ENCODE peak calls at places on chromosomes 1 and 21, in six cellular contexts. K, T, V, J, L and X are unnamed samples. For H3K4me1, the result is how much of the 10 kb centered on the place peaks cover.

GRCh38 chr1:26578167-26578566 is 48.6 kb downstream of the RPS6KA1 start:
- DNase-seq in V (no peak), J (peak), K (no peak), T (no peak), L (no peak), X (no peak)

GRCh38 chr1:109161836-109162606 is 48.1 kb downstream of the ELAPOR1 start:
- DNase-seq in J (peak), K (peak), T (peak), L (no peak), V (peak), X (peak)

GRCh38 chr1:3483801-3484444 is 29.5 kb downstream of the ARHGEF16 start:
- DNase-seq in J (no peak), V (no peak), T (no peak), L (peak), K (peak), X (peak)

GRCh38 chr1:30034105-30034626 is 689.2 kb downstream of the MATN1 start:
- DNase-seq in L (no peak), K (no peak), T (no peak), J (no peak), V (no peak), X (no peak)

GRCh38 chr1:248599396-248599795 is 1.9 kb upstream of the OR2T10 start:
- DNase-seq in K (no peak), T (no peak), J (no peak), L (no peak), V (no peak), X (no peak)

GRCh38 chr1:206470692-206471414 is 577 bp downstream of the IKBKE start:
- DNase-seq in K (no peak), T (no peak), J (no peak), V (no peak), L (no peak), X (peak)

GRCh38 chr1:22790232-22791008 is 79.8 kb downstream of the EPHB2 start:
- DNase-seq in L (peak), K (no peak), J (no peak), T (peak), V (no peak), X (peak)

GRCh38 chr1:70779571-70779970 is 268.0 kb downstream of the PTGER3 start:
- DNase-seq in V (no peak), T (no peak), L (no peak), K (no peak), J (no peak), X (no peak)

GRCh38 chr1:212967767-212968166 is 17.4 kb downstream of the VASH2 start:
- DNase-seq in T (no peak), J (peak), V (no peak), K (no peak), L (no peak), X (no peak)

GRCh38 chr1:99173282-99173681 is 91.0 kb upstream of the PLPPR4 start:
- DNase-seq in V (no peak), J (no peak), K (no peak), L (no peak), T (no peak), X (no peak)

GRCh38 chr1:192133350-192133950 is 24.8 kb upstream of the RGS18 start:
- DNase-seq in T (no peak), K (no peak), L (no peak), V (no peak), J (no peak), X (no peak)

GRCh38 chr1:50447961-50448360 is 24.7 kb upstream of the DMRTA2 start:
- DNase-seq in T (no peak), K (no peak), L (no peak), J (no peak), V (no peak), X (no peak)

GRCh38 chr21:42574234-42575027 is 60.8 kb downstream of the SLC37A1 start:
- DNase-seq in K (peak), J (peak), V (peak), T (no peak), L (peak), X (no peak)

GRCh38 chr1:196667131-196667530 is 15.3 kb downstream of the CFH start:
- DNase-seq in V (no peak), K (no peak), T (no peak), J (no peak), L (no peak), X (no peak)
- TF ChIP-seq POLR2A in V (no peak), K (no peak), T (no peak), J (no peak), L (no peak), X (no peak)

DNA sequence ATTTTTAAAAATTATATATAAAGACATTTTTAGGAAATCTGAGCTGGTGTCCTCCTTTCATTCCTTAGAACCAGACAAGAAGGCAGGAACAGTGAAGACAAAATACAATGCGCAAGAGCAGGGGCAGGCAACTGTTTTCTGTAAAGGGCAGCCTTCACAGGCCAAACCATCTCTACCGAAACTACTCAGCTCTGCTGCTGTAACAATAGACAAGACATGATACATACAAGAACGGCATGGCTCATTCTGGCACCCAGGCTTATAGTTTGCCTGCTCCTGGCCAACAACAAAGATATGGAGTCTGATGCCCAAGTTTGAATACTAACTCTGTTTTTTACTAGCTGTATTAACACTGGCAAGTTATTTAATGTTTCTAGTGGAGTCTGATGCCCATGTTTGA is 232.0 kb downstream of the SMYD3 start:
- DNase-seq in J (no peak), T (no peak), V (no peak), K (no peak), L (no peak), X (no peak)
- H3K4me1 ChIP-seq in J (under half), T (under half), V (under half), K (under half), L (under half), X (under half)

DNA sequence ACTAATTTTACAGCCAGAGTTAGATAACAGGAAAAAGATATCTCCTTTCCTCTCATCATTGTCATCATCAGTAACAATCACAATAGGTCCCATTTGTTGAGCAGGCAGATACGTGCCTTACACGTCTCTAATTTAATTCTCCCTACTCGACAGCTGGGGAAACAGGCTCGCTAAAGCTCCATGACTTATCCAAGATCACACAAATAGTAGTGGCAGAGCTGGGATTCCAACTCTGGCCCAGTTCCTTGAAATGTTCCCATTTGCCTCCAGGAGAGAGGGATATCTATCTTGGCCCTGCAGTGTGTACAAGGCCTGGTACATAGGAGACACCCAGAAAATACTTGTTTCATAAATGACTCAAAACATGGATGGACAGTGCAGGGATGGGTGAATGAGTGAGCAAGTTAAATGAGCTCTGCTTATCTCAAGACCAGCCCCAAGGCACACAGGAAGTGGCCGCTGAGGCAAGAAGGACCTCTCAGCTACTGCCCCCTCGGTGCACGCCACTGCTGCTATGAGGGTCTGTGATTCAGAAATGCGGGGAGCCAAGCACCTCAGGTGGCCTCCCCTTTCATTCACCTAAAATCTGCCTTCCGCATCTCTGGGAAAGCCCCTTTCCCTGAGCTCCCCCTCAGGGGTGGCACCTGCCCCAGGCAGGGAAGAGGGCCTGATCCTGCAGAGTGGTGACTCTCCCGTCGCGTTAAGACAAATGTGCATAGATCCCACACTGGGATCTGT is 3.7 kb downstream of the KCNN3 start:
- DNase-seq in J (no peak), L (no peak), K (no peak), T (peak), V (no peak), X (no peak)
- TF ChIP-seq POLR2A in J (no peak), L (no peak), K (no peak), T (no peak), V (no peak), X (no peak)

DNA sequence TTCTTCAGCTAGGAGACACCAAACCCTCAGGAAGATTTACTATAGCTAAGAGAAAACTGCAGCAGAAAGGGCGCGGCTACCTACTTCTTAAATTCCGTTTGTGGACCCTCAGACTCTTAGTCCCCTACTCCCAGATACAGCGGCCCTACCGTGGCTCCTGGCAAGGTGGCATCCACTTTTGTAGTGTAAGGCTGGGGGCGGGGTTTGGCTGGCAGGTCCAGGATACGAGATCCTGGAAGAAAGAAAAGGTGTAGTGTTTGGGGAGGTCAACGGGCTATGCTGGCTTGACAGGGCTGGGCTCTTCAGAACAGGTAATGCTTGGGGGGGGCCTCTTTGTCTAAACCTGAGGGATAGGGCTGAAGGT is 280 bp downstream of the CREB3L4 start:
- DNase-seq in J (no peak), V (peak), T (peak), K (peak), L (peak), X (peak)
- H3K4me1 ChIP-seq in J (under half), V (under half), T (under half), K (under half), L (under half), X (under half)

DNA sequence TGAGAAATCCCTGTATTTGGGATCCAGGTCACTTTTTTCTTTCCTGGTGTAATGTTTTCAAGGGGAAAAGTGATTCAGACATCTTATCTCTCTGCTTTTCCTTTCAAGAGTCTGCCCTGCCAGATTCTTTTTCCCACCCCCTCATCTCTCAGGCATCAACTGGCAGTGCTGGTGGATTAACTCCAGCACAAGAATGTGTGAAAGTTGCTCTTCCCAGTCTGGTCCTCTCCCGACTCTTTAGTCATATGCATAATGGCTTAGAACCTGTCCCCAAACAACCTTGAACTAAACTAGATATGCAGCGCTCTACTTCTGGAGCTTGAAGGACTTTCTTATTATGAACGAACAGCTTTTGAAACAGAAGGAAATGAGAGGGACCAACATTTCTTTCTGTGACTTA is 88.5 kb downstream of the SLC44A5 start:
- DNase-seq in K (no peak), V (no peak), T (no peak), J (no peak), L (no peak), X (no peak)
- TF ChIP-seq POLR2A in K (no peak), V (no peak), T (no peak), J (no peak), L (no peak), X (no peak)

GRCh38 chr1:91847851-91848250 is 38.1 kb downstream of the TGFBR3 start:
- DNase-seq in K (no peak), V (no peak), T (no peak), J (no peak), L (no peak), X (no peak)
- H3K4me1 ChIP-seq in K (under half), V (under half), T (under half), J (under half), L (under half), X (under half)

DNA sequence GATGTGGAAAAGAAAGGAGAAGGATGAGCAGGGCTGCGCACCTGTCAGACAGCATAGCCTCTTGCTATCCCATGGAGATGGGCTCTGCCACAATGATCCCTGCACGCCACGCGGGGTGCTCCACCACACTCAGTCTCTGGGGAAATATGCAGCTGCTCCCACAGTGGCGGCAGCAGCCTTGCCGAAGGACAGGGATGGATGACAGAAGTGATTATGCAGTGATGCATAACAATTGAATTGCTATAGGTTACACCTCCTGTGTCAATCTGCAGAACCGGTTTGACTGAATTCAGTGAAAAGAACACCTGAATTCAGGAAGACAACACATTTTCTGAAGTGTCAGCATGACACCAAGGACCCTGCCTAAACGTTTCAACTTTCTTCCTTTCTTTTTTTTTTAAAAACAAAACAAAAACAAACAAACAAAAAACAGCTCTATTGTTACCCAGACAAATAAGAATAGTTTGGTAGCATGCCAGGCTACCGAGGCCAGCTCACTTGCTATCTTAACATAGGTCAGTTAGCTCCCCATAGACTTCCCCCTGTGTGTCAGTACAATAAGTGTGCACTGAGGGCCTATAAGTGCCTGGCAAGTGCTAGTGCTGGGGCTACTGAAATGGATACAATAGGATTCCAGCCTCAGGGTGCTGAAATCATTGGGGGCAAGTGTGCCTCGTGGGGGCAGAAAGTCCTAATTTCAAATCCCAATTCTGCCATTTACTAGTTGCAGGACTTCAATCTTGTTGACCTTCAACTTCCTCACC is 127.6 kb upstream of the LMO4 start:
- DNase-seq in K (no peak), V (no peak), T (no peak), J (no peak), L (no peak), X (peak)
- TF ChIP-seq POLR2A in K (no peak), V (no peak), T (no peak), J (no peak), L (no peak), X (no peak)

GRCh38 chr21:46062471-46063211 is 35.3 kb upstream of the COL6A2 start:
- DNase-seq in T (peak), J (peak), V (no peak), K (no peak), L (no peak), X (no peak)
- H3K4me1 ChIP-seq in T (under half), J (under half), V (under half), K (under half), L (under half), X (under half)

DNA sequence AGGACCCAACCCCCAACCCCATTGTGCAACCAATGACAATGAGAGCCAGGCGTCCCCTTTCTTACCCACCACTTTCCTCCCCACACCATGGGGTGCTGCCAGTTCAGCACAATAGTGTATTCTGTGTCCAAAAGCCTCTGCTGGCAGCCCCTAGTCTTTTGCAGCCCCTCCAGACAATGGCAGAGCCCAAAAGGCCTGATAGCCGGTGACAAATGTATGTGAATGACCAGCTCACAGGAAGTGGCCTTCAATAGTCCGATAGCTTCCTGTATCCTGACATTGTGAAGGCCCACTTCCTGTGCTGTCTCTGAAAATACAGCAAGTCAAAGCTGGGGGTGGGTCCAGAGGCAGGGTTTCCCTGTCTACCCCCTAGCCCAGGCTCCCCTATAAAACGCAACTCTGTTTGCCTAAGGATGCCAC is 16.6 kb downstream of the SMIM12 start:
- DNase-seq in V (no peak), T (peak), J (no peak), K (no peak), L (no peak), X (no peak)
- TF ChIP-seq POLR2A in V (no peak), T (no peak), J (no peak), K (no peak), L (no peak), X (no peak)

DNA sequence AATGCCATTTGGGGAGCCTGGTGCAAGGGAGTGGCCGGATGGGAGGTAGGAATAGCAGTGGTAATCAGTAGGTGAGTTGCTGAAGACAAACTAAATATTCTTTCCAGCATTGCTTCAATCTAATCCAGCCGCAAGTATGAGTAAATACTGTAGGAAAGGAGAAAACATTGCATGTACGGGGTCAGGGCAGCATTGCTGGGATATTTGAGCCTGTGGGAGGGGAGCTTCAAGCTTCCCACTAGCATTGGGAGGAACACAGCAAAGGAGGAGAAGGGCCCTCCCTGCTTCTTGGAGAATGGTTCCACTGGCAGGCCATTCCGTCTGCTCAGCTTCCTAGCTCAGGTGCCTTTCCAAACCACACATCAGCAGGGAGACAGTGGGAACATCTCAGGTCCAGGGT is 15.2 kb downstream of the CAPN2 start:
- DNase-seq in T (no peak), K (no peak), L (no peak), V (no peak), J (no peak), X (no peak)
- H3K4me1 ChIP-seq in T (under half), K (half or more), L (under half), V (under half), J (under half), X (under half)